ENCODE peak calls at places on chromosomes 3 and 15, in ten cellular contexts. D is choroid plexus epithelial cell; A is Caco-2; C is stimulated activated CD4-positive, alpha-beta T cell treated with anti-CD3 and anti-CD28 coated beads, Interleukin-2, amount 100 ng/mL, for 48 hours; R is memory B cell; M is activated CD4-positive, alpha-beta memory T cell treated with anti-CD3 and anti-CD28 coated beads, Interleukin-2, amount 10 ng/mL, durations not matched to agents 7 days and 5 days; F is T-cell; W is mesendoderm; Q is NCI-H1436 treated with DMSO at 0.1 percent for 48 hours; K is NCI-H774. U is an unnamed sample.

GRCh38 chr3:134334231-134334900 is 39.9 kb downstream of the AMOTL2 start:
- DNase-seq in K (no peak), R (no peak), Q (no peak), D (no peak), F (no peak), C (no peak), M (no peak), A (peak; percentile 21), W (peak; percentile 62), U (no peak)

GRCh38 chr3:106824856-106825255 is 552.4 kb upstream of the CCDC54 start:
- DNase-seq in Q (no peak), C (no peak), R (no peak), M (no peak), W (peak; percentile 79), F (no peak), D (peak; percentile 73), A (no peak), K (no peak), U (no peak)

GRCh38 chr15:47945869-47946666 is 174.7 kb upstream of the SLC24A5 start:
- DNase-seq in R (no peak), M (no peak), D (no peak), C (no peak), Q (no peak), A (no peak), K (no peak), W (no peak), F (no peak), U (no peak)

GRCh38 chr15:68315495-68316007 is 38.0 kb downstream of the FEM1B start:
- DNase-seq in F (no peak), D (peak; percentile 68), W (peak; percentile 36), C (no peak), Q (no peak), R (no peak), M (no peak), A (peak; percentile 30), K (no peak), U (peak; percentile 33)

GRCh38 chr3:98777801-98778220 is 14.7 kb downstream of the ST3GAL6 start:
- DNase-seq in A (no peak), Q (no peak), R (no peak), M (no peak), W (no peak), C (no peak), K (no peak), D (peak; percentile 71), F (no peak), U (no peak)

GRCh38 chr3:177514341-177515193 is 317.3 kb upstream of the TBL1XR1 start:
- DNase-seq in Q (no peak), R (no peak), K (no peak), F (no peak), M (no peak), W (no peak), A (no peak), C (no peak), D (no peak), U (no peak)

GRCh38 chr15:80121546-80121945 is 31.3 kb upstream of the FAH start:
- DNase-seq in K (no peak), C (no peak), M (no peak), D (no peak), A (no peak), Q (no peak), W (no peak), R (no peak), F (no peak), U (peak; percentile 2)

GRCh38 chr3:131193671-131194291 is 167.1 kb downstream of the NEK11 start:
- DNase-seq in K (no peak), Q (no peak), W (peak; percentile 48), M (no peak), R (no peak), D (peak; percentile 40), F (no peak), C (no peak), A (no peak), U (no peak)

GRCh38 chr15:38524156-38524555 is 40.5 kb downstream of the RASGRP1 start:
- DNase-seq in D (no peak), Q (no peak), C (no peak), M (no peak), R (no peak), F (no peak), A (no peak), W (no peak), K (no peak), U (no peak)

GRCh38 chr15:58459045-58459444 is 27.3 kb downstream of the LIPC start:
- DNase-seq in W (no peak), Q (no peak), A (no peak), F (no peak), D (no peak), M (no peak), R (no peak), K (no peak), C (no peak), U (no peak)

GRCh38 chr3:100526613-100527346 is 34.4 kb downstream of the TMEM45A start:
- DNase-seq in R (no peak), D (peak; percentile 6), F (no peak), A (no peak), M (no peak), Q (no peak), C (no peak), W (no peak), K (no peak), U (no peak)

GRCh38 chr3:99895706-99896441 is 78.2 kb downstream of the CMSS1 start:
- DNase-seq in R (no peak), C (no peak), D (peak; percentile 88), Q (no peak), W (peak; percentile 79), M (no peak), A (peak; percentile 52), F (no peak), K (peak; percentile 13), U (peak; percentile 79)

GRCh38 chr15:34984884-34985630 is 3.0 kb downstream of the ZNF770 start:
- DNase-seq in W (no peak), F (no peak), R (no peak), D (peak; percentile 76), M (no peak), Q (no peak), A (no peak), K (no peak), C (no peak), U (no peak)

GRCh38 chr3:183085634-183086390 is 13.5 kb downstream of the MCCC1 start:
- DNase-seq in Q (no peak), D (peak; percentile 40), W (peak; percentile 80), K (no peak), M (no peak), C (no peak), A (peak; percentile 40), F (no peak), R (no peak), U (peak; percentile 59)

GRCh38 chr3:71247221-71247947 is 336.1 kb downstream of the FOXP1 start:
- DNase-seq in K (no peak), R (no peak), D (peak; percentile 50), Q (no peak), W (peak; percentile 94), A (peak; percentile 88), M (no peak), C (no peak), F (no peak), U (peak; percentile 68)

GRCh38 chr3:40309925-40310635 is 573 bp downstream of the EIF1B start:
- DNase-seq in D (peak; percentile 57), W (peak; percentile 60), F (no peak), K (no peak), C (peak; percentile 25), R (peak; percentile 39), Q (no peak), M (no peak), A (peak; percentile 40), U (peak; percentile 40)

GRCh38 chr15:30882861-30883433 is 20.8 kb upstream of the FAN1 start:
- DNase-seq in M (peak; percentile 17), W (no peak), K (no peak), D (peak; percentile 5), F (no peak), C (no peak), Q (no peak), R (no peak), A (no peak), U (no peak)

GRCh38 chr3:171840831-171841619 is 2.1 kb upstream of the TMEM212 start:
- DNase-seq in C (no peak), M (no peak), K (no peak), Q (no peak), W (no peak), D (no peak), F (no peak), A (no peak), R (no peak), U (no peak)

GRCh38 chr3:4633078-4634004 is 140.2 kb downstream of the ITPR1 start:
- DNase-seq in K (peak; percentile 6), M (no peak), Q (no peak), W (peak; percentile 82), A (no peak), F (no peak), C (no peak), R (peak; percentile 18), D (peak; percentile 84), U (peak; percentile 2)

GRCh38 chr3:5309181-5309580 is 121.7 kb downstream of the EDEM1 start:
- DNase-seq in C (no peak), M (no peak), D (peak; percentile 16), R (no peak), Q (no peak), W (no peak), A (no peak), F (no peak), K (no peak), U (no peak)

GRCh38 chr3:112460519-112460918 is 38.8 kb downstream of the BTLA start:
- DNase-seq in K (no peak), D (no peak), F (no peak), Q (no peak), M (no peak), R (no peak), C (no peak), A (no peak), W (no peak), U (no peak)

GRCh38 chr15:59611277-59612260 is at the start of gene GCNT3:
- DNase-seq in A (peak; percentile 54), C (no peak), K (no peak), Q (no peak), F (no peak), D (peak; percentile 65), R (no peak), W (peak; percentile 39), M (no peak), U (no peak)

GRCh38 chr15:56775632-56776031 is 42.3 kb upstream of the ZNF280D start:
- DNase-seq in R (no peak), Q (no peak), A (no peak), C (no peak), W (no peak), M (no peak), K (no peak), F (no peak), D (no peak), U (no peak)

GRCh38 chr3:9727743-9728142 is 3.8 kb upstream of the BRPF1 start:
- DNase-seq in D (peak; percentile 72), A (no peak), M (no peak), C (no peak), R (no peak), Q (no peak), F (no peak), K (no peak), W (no peak), U (no peak)

GRCh38 chr15:32030795-32031194 is 480 bp downstream of the CHRNA7 start:
- DNase-seq in W (peak; percentile 52), M (no peak), A (no peak), F (no peak), R (no peak), C (no peak), Q (no peak), D (no peak), K (no peak), U (no peak)

GRCh38 chr3:142850395-142851023 is 38.4 kb downstream of the PCOLCE2 start:
- DNase-seq in K (no peak), A (no peak), R (no peak), C (no peak), F (no peak), W (peak; percentile 47), M (no peak), Q (no peak), D (peak; percentile 97), U (no peak)

GRCh38 chr15:99403597-99403996 is 152.3 kb downstream of the LRRC28 start:
- DNase-seq in K (no peak), C (no peak), R (no peak), Q (no peak), W (no peak), D (no peak), M (no peak), F (no peak), A (no peak), U (no peak)

GRCh38 chr15:95825672-95826387 is 504.7 kb upstream of the NR2F2 start:
- DNase-seq in F (no peak), R (no peak), D (peak; percentile 44), A (no peak), K (no peak), M (no peak), Q (no peak), W (no peak), C (no peak), U (no peak)